ENCODE peak calls at places on chromosomes 16 and 17, in four cellular contexts. A is body of pancreas, N is stomach, C is IMR-90. Z is an unnamed sample.

GRCh38 chr17:74994440-74994839 is 7.0 kb downstream of the CDR2L start:
- DNase-seq in A (no peak), C (peak), N (no peak), Z (no peak)

GRCh38 chr16:24013733-24014645 is 178.2 kb downstream of the PRKCB start:
- DNase-seq in A (peak), C (no peak), N (peak), Z (no peak)

GRCh38 chr17:49580055-49580721 is 4.5 kb downstream of the NXPH3 start:
- DNase-seq in A (no peak), C (no peak), N (no peak), Z (no peak)

GRCh38 chr17:59707971-59708425 is 544 bp downstream of the VMP1 start:
- DNase-seq in C (no peak), N (no peak), A (no peak), Z (no peak)

GRCh38 chr16:90011196-90011819 is 7.9 kb downstream of the DBNDD1 start:
- DNase-seq in A (no peak), N (no peak), C (no peak), Z (no peak)

GRCh38 chr16:58644765-58645487 is 15.3 kb upstream of the CNOT1 start:
- DNase-seq in A (no peak), N (no peak), C (no peak), Z (no peak)

GRCh38 chr16:2952679-2953078 is 11.4 kb upstream of the KREMEN2 start:
- DNase-seq in C (no peak), N (no peak), A (no peak), Z (no peak)

GRCh38 chr17:37273419-37274051 is 102.2 kb upstream of the C17orf78 start:
- DNase-seq in N (no peak), C (peak), A (no peak), Z (peak)

GRCh38 chr17:40360091-40360490 is 4.4 kb downstream of the GJD3 start:
- DNase-seq in C (no peak), N (no peak), A (no peak), Z (no peak)

GRCh38 chr16:84246679-84247077 is 6.9 kb upstream of the KCNG4 start:
- DNase-seq in N (no peak), C (no peak), A (no peak), Z (no peak)

GRCh38 chr17:52158450-52159042 is at the start of gene CA10:
- DNase-seq in C (no peak), A (no peak), N (no peak), Z (no peak)

GRCh38 chr16:75580-76501 is 2.2 kb upstream of the MPG start:
- DNase-seq in A (peak), C (peak), N (peak), Z (peak)

GRCh38 chr17:51454456-51454978 is 194.2 kb downstream of the UTP18 start:
- DNase-seq in C (no peak), N (no peak), A (no peak), Z (no peak)

GRCh38 chr16:64180136-64180900 is 941.5 kb downstream of the CDH11 start:
- DNase-seq in N (no peak), A (no peak), C (no peak), Z (no peak)

GRCh38 chr17:37742762-37743611 is 1.9 kb downstream of the HNF1B start:
- DNase-seq in C (no peak), A (peak), N (peak), Z (no peak)

GRCh38 chr16:25487888-25488287 is 203.9 kb upstream of the HS3ST4 start:
- DNase-seq in C (no peak), A (no peak), N (no peak), Z (no peak)

GRCh38 chr17:79837888-79838540 is 1.2 kb downstream of the CBX4 start:
- DNase-seq in C (no peak), A (no peak), N (no peak), Z (no peak)

GRCh38 chr17:20999044-20999573 is 43.7 kb downstream of the USP22 start:
- DNase-seq in N (no peak), A (peak), C (no peak), Z (no peak)

GRCh38 chr16:88014201-88014781 is 63.1 kb downstream of the BANP start:
- DNase-seq in N (peak), A (no peak), C (peak), Z (no peak)

GRCh38 chr17:45963258-45963657 is 35.8 kb upstream of the STH start:
- DNase-seq in A (no peak), N (no peak), C (no peak), Z (no peak)

GRCh38 chr17:75625813-75626486 is 7.3 kb upstream of the SMIM5 start:
- DNase-seq in N (no peak), A (no peak), C (peak), Z (peak)

GRCh38 chr17:82939213-82940030 is 99.6 kb upstream of the ZNF750 start:
- DNase-seq in C (no peak), N (no peak), A (no peak), Z (no peak)

GRCh38 chr16:86891121-86891520 is 312.8 kb downstream of the FOXL1 start:
- DNase-seq in C (no peak), N (no peak), A (no peak), Z (no peak)

GRCh38 chr17:17519886-17520285 is 23.7 kb upstream of the RASD1 start:
- DNase-seq in A (no peak), C (no peak), N (no peak), Z (no peak)

GRCh38 chr17:55265434-55266021 is 768 bp downstream of the HLF start:
- DNase-seq in N (no peak), C (no peak), A (no peak), Z (no peak)

GRCh38 chr16:76574651-76575050 is 297.4 kb downstream of the CNTNAP4 start:
- DNase-seq in N (no peak), C (no peak), A (no peak), Z (no peak)

GRCh38 chr16:3951861-3952332 is 71.4 kb upstream of the CREBBP start:
- DNase-seq in A (no peak), N (no peak), C (peak), Z (no peak)

GRCh38 chr17:22518185-22518584 is 825.9 kb downstream of the KCNJ18 start:
- DNase-seq in C (no peak), N (no peak), A (no peak), Z (no peak)

GRCh38 chr17:47742319-47743181 is 9.5 kb downstream of the TBX21 start:
- DNase-seq in C (no peak), N (no peak), A (no peak), Z (no peak)

GRCh38 chr16:3214904-3215600 is 19.9 kb downstream of the ZNF200 start:
- DNase-seq in N (no peak), A (no peak), C (no peak), Z (no peak)

GRCh38 chr16:70653809-70654771 is 7.7 kb downstream of the IL34 start:
- DNase-seq in A (peak), C (peak), N (peak), Z (no peak)

GRCh38 chr17:78759203-78759968 is 22.7 kb downstream of the CYTH1 start:
- DNase-seq in C (peak), N (peak), A (peak), Z (no peak)

GRCh38 chr16:1132431-1132830 is 20.5 kb upstream of the CACNA1H start:
- DNase-seq in N (no peak), A (no peak), C (no peak), Z (no peak)

GRCh38 chr17:57566724-57567123 is 178.4 kb downstream of the CCDC182 start:
- DNase-seq in A (no peak), N (no peak), C (no peak), Z (no peak)

GRCh38 chr17:66397486-66397885 is 95.1 kb downstream of the PRKCA start:
- DNase-seq in A (no peak), C (no peak), N (no peak), Z (no peak)

DNA sequence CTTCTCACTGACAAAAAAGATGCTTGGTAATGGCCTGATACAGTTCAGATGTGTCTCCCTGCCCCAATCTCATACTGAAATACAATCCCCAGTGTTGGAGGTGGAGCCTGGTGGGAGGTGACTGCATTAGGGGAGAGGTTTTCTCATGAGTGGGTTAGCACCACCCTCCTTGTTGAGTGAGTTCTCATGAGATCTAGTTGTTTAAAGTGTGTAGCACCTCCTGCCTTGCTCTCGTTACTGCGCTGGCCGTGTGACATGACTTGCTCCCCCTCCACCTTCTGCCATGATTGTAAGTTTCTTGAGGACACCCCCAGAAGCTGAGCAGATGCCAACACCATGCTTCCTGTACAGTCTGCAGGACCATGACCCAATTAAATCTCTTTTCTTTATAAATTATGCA is 5.0 kb downstream of the TSR1 start:
- DNase-seq in C (no peak), N (no peak), A (no peak), Z (no peak)
- TF ChIP-seq POLR2A in C (no peak), N (no peak), A (no peak), Z (no peak)

GRCh38 chr17:8155341-8156173 is 3.4 kb upstream of the PER1 start:
- DNase-seq in N (peak), C (no peak), A (peak), Z (no peak)

GRCh38 chr17:8154608-8155152 is 2.5 kb upstream of the PER1 start:
- DNase-seq in N (no peak), A (no peak), C (no peak), Z (no peak)

GRCh38 chr17:8152981-8153549 is 861 bp upstream of the PER1 start:
- DNase-seq in A (no peak), N (no peak), C (no peak), Z (no peak)

GRCh38 chr17:8153550-8153956 is 1.3 kb upstream of the PER1 start:
- DNase-seq in N (peak), C (peak), A (peak), Z (peak)

GRCh38 chr17:8153957-8154607 is 1.9 kb upstream of the PER1 start:
- DNase-seq in A (peak), N (peak), C (peak), Z (peak)
- TF ChIP-seq POLR2A in A (no peak), N (peak), C (peak), Z (peak)

GRCh38 chr16:14562691-14563491 is 67.2 kb downstream of the PARN start:
- DNase-seq in A (peak), N (peak), C (peak), Z (no peak)

GRCh38 chr16:14564881-14565687 is 65.0 kb downstream of the PARN start:
- DNase-seq in N (no peak), C (peak), A (no peak), Z (no peak)

GRCh38 chr16:14564323-14564722 is 65.7 kb downstream of the PARN start:
- DNase-seq in C (no peak), N (peak), A (peak), Z (no peak)

GRCh38 chr16:14559809-14560227 is 70.2 kb downstream of the PARN start:
- DNase-seq in C (no peak), N (peak), A (peak), Z (no peak)

GRCh38 chr16:14560523-14560922 is 69.5 kb downstream of the PARN start:
- DNase-seq in A (no peak), N (no peak), C (no peak), Z (no peak)
- TF ChIP-seq POLR2A in A (no peak), N (no peak), C (no peak), Z (no peak)

GRCh38 chr17:81166033-81166472 is at the start of gene AATK:
- DNase-seq in A (no peak), N (no peak), C (no peak), Z (no peak)

GRCh38 chr17:81165246-81166032 is at the start of gene PVALEF:
- DNase-seq in C (no peak), A (peak), N (no peak), Z (no peak)

GRCh38 chr17:81163051-81163695 is 2.1 kb upstream of the PVALEF start:
- DNase-seq in C (no peak), A (no peak), N (no peak), Z (no peak)

GRCh38 chr17:81163703-81164413 is 1.4 kb upstream of the PVALEF start:
- DNase-seq in A (no peak), N (no peak), C (no peak), Z (no peak)

DNA sequence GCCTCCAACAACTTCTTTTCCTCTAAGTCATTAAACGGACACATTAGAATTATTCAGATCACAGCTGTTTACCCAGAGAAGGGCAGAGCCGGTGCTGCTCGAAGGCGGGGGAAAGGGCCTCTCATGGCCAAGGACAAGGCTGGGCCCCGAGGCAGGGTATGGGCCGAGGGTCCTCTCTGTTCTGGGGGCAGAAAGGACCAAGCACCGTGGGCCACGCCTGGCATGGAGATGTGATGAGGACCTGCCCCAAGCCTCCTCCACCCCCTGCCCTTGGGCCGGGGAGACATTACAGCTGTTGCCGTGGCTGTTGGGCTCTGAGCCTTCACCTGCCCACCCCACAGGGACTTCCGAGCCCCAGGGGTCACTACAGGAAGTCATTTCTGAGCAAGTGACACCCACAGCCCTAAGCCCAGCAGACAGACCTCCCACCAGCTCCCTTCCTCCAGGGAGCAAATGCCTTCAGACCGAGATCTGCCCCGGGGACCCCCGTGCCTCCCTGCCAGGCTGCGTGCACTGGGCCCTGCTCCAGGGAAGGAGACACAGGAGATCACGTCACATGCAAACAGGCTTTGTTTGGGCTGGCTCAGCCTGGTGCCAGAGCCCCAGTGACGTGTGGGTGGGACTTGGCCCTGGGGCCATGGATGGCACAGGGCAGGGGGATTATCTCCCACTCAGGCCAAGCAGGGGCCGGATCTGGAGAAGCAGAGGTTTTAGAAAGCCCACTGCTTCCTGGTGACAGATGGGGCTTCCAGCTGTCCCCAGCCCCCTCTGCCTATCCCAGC is 652 bp upstream of the PVALEF start:
- DNase-seq in N (peak), C (no peak), A (peak), Z (no peak)
- TF ChIP-seq POLR2A in N (no peak), C (no peak), A (peak), Z (no peak)

GRCh38 chr17:4948166-4948996 is at the start of gene PFN1:
- DNase-seq in N (peak), A (peak), C (peak), Z (peak)
- TF ChIP-seq POLR2A in N (no peak), A (peak), C (peak), Z (peak)

DNA sequence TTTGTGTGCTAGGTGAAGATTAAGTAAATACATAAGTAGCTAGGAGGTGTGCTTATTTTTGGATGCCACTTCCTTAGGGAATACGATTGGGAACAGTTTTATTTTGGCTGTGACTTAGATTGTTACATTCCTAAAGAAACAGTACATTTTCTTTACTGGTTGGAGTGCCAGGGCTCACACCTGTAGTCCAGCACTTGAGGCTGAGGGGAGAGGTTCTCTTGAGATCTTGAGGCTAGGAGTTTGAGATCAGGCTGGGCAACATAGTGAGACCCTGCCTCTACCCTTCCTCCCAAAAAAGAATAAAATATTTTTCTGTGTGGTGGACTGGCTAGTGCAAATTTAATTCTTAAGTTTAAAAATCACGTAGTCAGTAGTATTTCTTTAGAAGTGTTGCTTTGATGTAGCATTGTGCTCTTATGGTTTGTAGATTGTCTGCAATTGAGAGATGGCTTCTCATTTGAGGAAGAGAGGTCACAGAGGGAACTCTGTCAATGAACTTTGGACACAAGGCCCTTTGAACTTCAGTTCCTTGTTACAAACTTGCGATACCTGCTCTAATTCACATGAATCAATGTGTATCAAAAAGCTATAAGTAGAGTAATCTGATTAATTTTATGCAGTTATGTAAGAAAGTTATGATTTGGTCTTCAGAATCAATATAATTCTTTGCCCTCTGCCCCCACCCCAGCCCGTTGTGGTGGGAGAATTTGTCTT is 7.1 kb downstream of the HAPSTR1 start:
- DNase-seq in N (no peak), A (no peak), C (no peak), Z (no peak)
- TF ChIP-seq POLR2A in N (no peak), A (no peak), C (no peak), Z (no peak)

GRCh38 chr17:2063306-2064146 is 8.6 kb downstream of the HIC1 start:
- DNase-seq in N (no peak), C (peak), A (no peak), Z (no peak)

GRCh38 chr17:2064511-2064910 is 9.6 kb downstream of the HIC1 start:
- DNase-seq in N (no peak), A (no peak), C (no peak), Z (no peak)

GRCh38 chr17:2067048-2067452 is 12.1 kb downstream of the HIC1 start:
- DNase-seq in A (no peak), N (no peak), C (no peak), Z (no peak)

GRCh38 chr17:2064147-2064489 is 9.2 kb downstream of the HIC1 start:
- DNase-seq in N (no peak), A (no peak), C (no peak), Z (no peak)

DNA sequence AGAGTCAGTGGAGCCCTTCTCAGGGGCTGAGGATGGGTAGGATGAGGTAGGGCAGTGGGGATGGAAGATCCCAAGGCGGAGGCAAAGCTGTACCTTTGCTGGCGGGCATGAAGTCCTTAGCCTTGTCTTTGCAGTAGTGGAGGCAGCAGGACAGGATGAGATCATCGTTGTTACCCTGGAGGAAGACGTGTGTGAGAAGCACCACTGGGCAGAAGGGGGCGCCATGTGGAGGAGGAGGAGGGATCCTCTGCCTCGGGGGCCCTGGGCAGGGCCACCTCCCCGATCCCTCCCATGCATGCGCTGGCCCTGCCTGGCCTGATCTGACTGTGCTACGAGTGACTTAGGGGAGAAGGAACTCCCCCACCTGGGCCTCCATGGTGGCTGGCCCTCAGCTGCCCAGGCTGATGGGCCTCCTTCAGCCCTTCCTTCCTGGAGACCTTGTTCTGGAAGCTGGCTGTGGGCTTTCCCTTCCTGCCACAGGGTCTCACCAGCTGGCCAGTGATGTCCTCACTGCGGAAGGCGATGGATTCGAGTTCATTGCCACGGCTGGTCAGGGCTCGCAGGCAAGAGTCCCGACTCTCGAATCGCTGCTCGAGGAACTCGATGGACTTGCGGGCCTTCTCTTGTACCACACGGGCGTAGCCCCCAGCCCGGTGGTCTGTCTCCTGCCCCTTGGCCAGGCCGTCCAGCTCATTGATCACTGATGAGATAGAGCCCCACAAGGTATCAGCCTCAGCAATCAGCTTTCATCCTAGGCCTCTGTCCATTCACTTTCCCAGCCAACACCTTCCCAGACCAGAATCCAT is 10.3 kb downstream of the HIC1 start:
- DNase-seq in A (no peak), N (no peak), C (peak), Z (no peak)
- TF ChIP-seq POLR2A in A (no peak), N (no peak), C (no peak), Z (no peak)

GRCh38 chr16:51035110-51035498 is 116.0 kb downstream of the SALL1 start:
- DNase-seq in N (no peak), A (peak), C (no peak), Z (no peak)
- TF ChIP-seq POLR2A in N (no peak), A (no peak), C (no peak), Z (no peak)